ENCODE peak calls at places on chromosomes 2 and 18, in seven cellular contexts. One of them, this sample, is unnamed.

GRCh38 chr2:171294608-171295007 is 133.9 kb upstream of the TLK1 start:
- DNase-seq in NCI-H748 treated with DMSO at 0.1 percent for 48 hours: no peak
- DNase-seq in stimulated activated CD8-positive, alpha-beta memory T cell treated with anti-CD3 and anti-CD28 coated beads, Interleukin-7, amount 100 ng/mL, for 24 hours: no peak
- DNase-seq in CD8-positive, alpha-beta memory T cell: no peak
- DNase-seq in ureter: no peak
- DNase-seq in cardiac fibroblast: no peak
- DNase-seq in hypothalamus: no peak
- DNase-seq in this sample: no peak

GRCh38 chr2:28544069-28544346 is 48.1 kb downstream of the PLB1 start:
- DNase-seq in hypothalamus: no peak
- DNase-seq in cardiac fibroblast: no peak
- DNase-seq in CD8-positive, alpha-beta memory T cell: no peak
- DNase-seq in ureter: no peak
- DNase-seq in stimulated activated CD8-positive, alpha-beta memory T cell treated with anti-CD3 and anti-CD28 coated beads, Interleukin-7, amount 100 ng/mL, for 24 hours: no peak
- DNase-seq in NCI-H748 treated with DMSO at 0.1 percent for 48 hours: no peak
- DNase-seq in this sample: no peak

GRCh38 chr2:105556366-105556765 is 157.5 kb upstream of the FHL2 start:
- DNase-seq in cardiac fibroblast: no peak
- DNase-seq in ureter: no peak
- DNase-seq in NCI-H748 treated with DMSO at 0.1 percent for 48 hours: no peak
- DNase-seq in CD8-positive, alpha-beta memory T cell: no peak
- DNase-seq in stimulated activated CD8-positive, alpha-beta memory T cell treated with anti-CD3 and anti-CD28 coated beads, Interleukin-7, amount 100 ng/mL, for 24 hours: no peak
- DNase-seq in hypothalamus: no peak
- DNase-seq in this sample: no peak

GRCh38 chr2:108320326-108320932 is 31.7 kb downstream of the SULT1C2 start:
- DNase-seq in stimulated activated CD8-positive, alpha-beta memory T cell treated with anti-CD3 and anti-CD28 coated beads, Interleukin-7, amount 100 ng/mL, for 24 hours: no peak
- DNase-seq in NCI-H748 treated with DMSO at 0.1 percent for 48 hours: no peak
- DNase-seq in ureter: no peak
- DNase-seq in cardiac fibroblast: no peak
- DNase-seq in hypothalamus: no peak
- DNase-seq in CD8-positive, alpha-beta memory T cell: no peak
- DNase-seq in this sample: no peak

GRCh38 chr18:48539406-48540328 is 836 bp downstream of the CTIF start:
- DNase-seq in cardiac fibroblast: peak
- DNase-seq in hypothalamus: no peak
- DNase-seq in stimulated activated CD8-positive, alpha-beta memory T cell treated with anti-CD3 and anti-CD28 coated beads, Interleukin-7, amount 100 ng/mL, for 24 hours: no peak
- DNase-seq in ureter: peak
- DNase-seq in CD8-positive, alpha-beta memory T cell: peak
- DNase-seq in NCI-H748 treated with DMSO at 0.1 percent for 48 hours: peak
- DNase-seq in this sample: peak

GRCh38 chr2:213848631-213849030 is 562.2 kb upstream of the VWC2L start:
- DNase-seq in CD8-positive, alpha-beta memory T cell: no peak
- DNase-seq in ureter: no peak
- DNase-seq in NCI-H748 treated with DMSO at 0.1 percent for 48 hours: no peak
- DNase-seq in stimulated activated CD8-positive, alpha-beta memory T cell treated with anti-CD3 and anti-CD28 coated beads, Interleukin-7, amount 100 ng/mL, for 24 hours: no peak
- DNase-seq in hypothalamus: no peak
- DNase-seq in cardiac fibroblast: peak
- DNase-seq in this sample: no peak

GRCh38 chr2:174681983-174682577 is 82.2 kb downstream of the CHRNA1 start:
- DNase-seq in ureter: no peak
- DNase-seq in cardiac fibroblast: peak
- DNase-seq in CD8-positive, alpha-beta memory T cell: peak
- DNase-seq in NCI-H748 treated with DMSO at 0.1 percent for 48 hours: no peak
- DNase-seq in stimulated activated CD8-positive, alpha-beta memory T cell treated with anti-CD3 and anti-CD28 coated beads, Interleukin-7, amount 100 ng/mL, for 24 hours: peak
- DNase-seq in hypothalamus: peak
- DNase-seq in this sample: peak

GRCh38 chr2:98975611-98976010 is 39.6 kb upstream of the CRACDL start:
- DNase-seq in CD8-positive, alpha-beta memory T cell: no peak
- DNase-seq in NCI-H748 treated with DMSO at 0.1 percent for 48 hours: no peak
- DNase-seq in cardiac fibroblast: no peak
- DNase-seq in ureter: no peak
- DNase-seq in stimulated activated CD8-positive, alpha-beta memory T cell treated with anti-CD3 and anti-CD28 coated beads, Interleukin-7, amount 100 ng/mL, for 24 hours: no peak
- DNase-seq in hypothalamus: no peak
- DNase-seq in this sample: no peak

GRCh38 chr2:99285521-99285920 is 15.5 kb downstream of the LYG1 start:
- DNase-seq in ureter: no peak
- DNase-seq in hypothalamus: no peak
- DNase-seq in CD8-positive, alpha-beta memory T cell: no peak
- DNase-seq in cardiac fibroblast: no peak
- DNase-seq in stimulated activated CD8-positive, alpha-beta memory T cell treated with anti-CD3 and anti-CD28 coated beads, Interleukin-7, amount 100 ng/mL, for 24 hours: no peak
- DNase-seq in NCI-H748 treated with DMSO at 0.1 percent for 48 hours: no peak
- DNase-seq in this sample: no peak

GRCh38 chr2:20092901-20093235 is 41.4 kb upstream of the LAPTM4A start:
- DNase-seq in hypothalamus: no peak
- DNase-seq in ureter: no peak
- DNase-seq in cardiac fibroblast: no peak
- DNase-seq in stimulated activated CD8-positive, alpha-beta memory T cell treated with anti-CD3 and anti-CD28 coated beads, Interleukin-7, amount 100 ng/mL, for 24 hours: no peak
- DNase-seq in NCI-H748 treated with DMSO at 0.1 percent for 48 hours: no peak
- DNase-seq in CD8-positive, alpha-beta memory T cell: no peak
- DNase-seq in this sample: no peak

GRCh38 chr2:77479895-77480294 is 42.3 kb downstream of the LRRTM4 start:
- DNase-seq in NCI-H748 treated with DMSO at 0.1 percent for 48 hours: no peak
- DNase-seq in cardiac fibroblast: no peak
- DNase-seq in ureter: no peak
- DNase-seq in hypothalamus: no peak
- DNase-seq in CD8-positive, alpha-beta memory T cell: no peak
- DNase-seq in stimulated activated CD8-positive, alpha-beta memory T cell treated with anti-CD3 and anti-CD28 coated beads, Interleukin-7, amount 100 ng/mL, for 24 hours: no peak
- DNase-seq in this sample: no peak

GRCh38 chr2:234986866-234987720 is 35.3 kb downstream of the SH3BP4 start:
- DNase-seq in CD8-positive, alpha-beta memory T cell: no peak
- DNase-seq in cardiac fibroblast: no peak
- DNase-seq in stimulated activated CD8-positive, alpha-beta memory T cell treated with anti-CD3 and anti-CD28 coated beads, Interleukin-7, amount 100 ng/mL, for 24 hours: no peak
- DNase-seq in ureter: no peak
- DNase-seq in NCI-H748 treated with DMSO at 0.1 percent for 48 hours: no peak
- DNase-seq in hypothalamus: no peak
- DNase-seq in this sample: peak

GRCh38 chr2:145408980-145409379 is 889.1 kb upstream of the ZEB2 start:
- DNase-seq in cardiac fibroblast: no peak
- DNase-seq in ureter: no peak
- DNase-seq in CD8-positive, alpha-beta memory T cell: no peak
- DNase-seq in stimulated activated CD8-positive, alpha-beta memory T cell treated with anti-CD3 and anti-CD28 coated beads, Interleukin-7, amount 100 ng/mL, for 24 hours: no peak
- DNase-seq in NCI-H748 treated with DMSO at 0.1 percent for 48 hours: no peak
- DNase-seq in hypothalamus: no peak
- DNase-seq in this sample: no peak

GRCh38 chr18:74243127-74243526 is 48.6 kb downstream of the CYB5A start:
- DNase-seq in CD8-positive, alpha-beta memory T cell: no peak
- DNase-seq in ureter: no peak
- DNase-seq in cardiac fibroblast: no peak
- DNase-seq in NCI-H748 treated with DMSO at 0.1 percent for 48 hours: no peak
- DNase-seq in stimulated activated CD8-positive, alpha-beta memory T cell treated with anti-CD3 and anti-CD28 coated beads, Interleukin-7, amount 100 ng/mL, for 24 hours: no peak
- DNase-seq in hypothalamus: no peak
- DNase-seq in this sample: no peak

GRCh38 chr2:9102861-9103662 is 99.6 kb upstream of the MBOAT2 start:
- DNase-seq in ureter: peak
- DNase-seq in CD8-positive, alpha-beta memory T cell: no peak
- DNase-seq in cardiac fibroblast: no peak
- DNase-seq in hypothalamus: no peak
- DNase-seq in stimulated activated CD8-positive, alpha-beta memory T cell treated with anti-CD3 and anti-CD28 coated beads, Interleukin-7, amount 100 ng/mL, for 24 hours: no peak
- DNase-seq in NCI-H748 treated with DMSO at 0.1 percent for 48 hours: no peak
- DNase-seq in this sample: peak

GRCh38 chr2:64644240-64645013 is 9.3 kb downstream of the SERTAD2 start:
- DNase-seq in CD8-positive, alpha-beta memory T cell: peak
- DNase-seq in ureter: peak
- DNase-seq in hypothalamus: no peak
- DNase-seq in stimulated activated CD8-positive, alpha-beta memory T cell treated with anti-CD3 and anti-CD28 coated beads, Interleukin-7, amount 100 ng/mL, for 24 hours: no peak
- DNase-seq in cardiac fibroblast: peak
- DNase-seq in NCI-H748 treated with DMSO at 0.1 percent for 48 hours: peak
- DNase-seq in this sample: peak

GRCh38 chr2:157747695-157748370 is 119.2 kb upstream of the ACVR1C start:
- DNase-seq in NCI-H748 treated with DMSO at 0.1 percent for 48 hours: no peak
- DNase-seq in CD8-positive, alpha-beta memory T cell: no peak
- DNase-seq in ureter: no peak
- DNase-seq in hypothalamus: no peak
- DNase-seq in cardiac fibroblast: peak
- DNase-seq in stimulated activated CD8-positive, alpha-beta memory T cell treated with anti-CD3 and anti-CD28 coated beads, Interleukin-7, amount 100 ng/mL, for 24 hours: no peak
- DNase-seq in this sample: peak

GRCh38 chr2:119756837-119757236 is 2.9 kb upstream of the PTPN4 start:
- DNase-seq in stimulated activated CD8-positive, alpha-beta memory T cell treated with anti-CD3 and anti-CD28 coated beads, Interleukin-7, amount 100 ng/mL, for 24 hours: no peak
- DNase-seq in ureter: no peak
- DNase-seq in CD8-positive, alpha-beta memory T cell: no peak
- DNase-seq in NCI-H748 treated with DMSO at 0.1 percent for 48 hours: no peak
- DNase-seq in hypothalamus: peak
- DNase-seq in cardiac fibroblast: peak
- DNase-seq in this sample: peak

GRCh38 chr2:1731512-1731962 is 12.8 kb downstream of the PXDN start:
- DNase-seq in ureter: no peak
- DNase-seq in stimulated activated CD8-positive, alpha-beta memory T cell treated with anti-CD3 and anti-CD28 coated beads, Interleukin-7, amount 100 ng/mL, for 24 hours: no peak
- DNase-seq in NCI-H748 treated with DMSO at 0.1 percent for 48 hours: no peak
- DNase-seq in cardiac fibroblast: no peak
- DNase-seq in CD8-positive, alpha-beta memory T cell: no peak
- DNase-seq in hypothalamus: no peak
- DNase-seq in this sample: peak

GRCh38 chr2:69237070-69237670 is 149.9 kb downstream of the GFPT1 start:
- DNase-seq in hypothalamus: no peak
- DNase-seq in NCI-H748 treated with DMSO at 0.1 percent for 48 hours: no peak
- DNase-seq in stimulated activated CD8-positive, alpha-beta memory T cell treated with anti-CD3 and anti-CD28 coated beads, Interleukin-7, amount 100 ng/mL, for 24 hours: no peak
- DNase-seq in cardiac fibroblast: peak
- DNase-seq in ureter: no peak
- DNase-seq in CD8-positive, alpha-beta memory T cell: no peak
- DNase-seq in this sample: no peak

GRCh38 chr18:8556424-8556823 is 52.8 kb upstream of the RAB12 start:
- DNase-seq in CD8-positive, alpha-beta memory T cell: no peak
- DNase-seq in stimulated activated CD8-positive, alpha-beta memory T cell treated with anti-CD3 and anti-CD28 coated beads, Interleukin-7, amount 100 ng/mL, for 24 hours: no peak
- DNase-seq in NCI-H748 treated with DMSO at 0.1 percent for 48 hours: no peak
- DNase-seq in cardiac fibroblast: no peak
- DNase-seq in ureter: no peak
- DNase-seq in hypothalamus: no peak
- DNase-seq in this sample: no peak

GRCh38 chr18:79906706-79907105 is 44.7 kb downstream of the SLC66A2 start:
- DNase-seq in CD8-positive, alpha-beta memory T cell: no peak
- DNase-seq in cardiac fibroblast: no peak
- DNase-seq in NCI-H748 treated with DMSO at 0.1 percent for 48 hours: no peak
- DNase-seq in ureter: no peak
- DNase-seq in hypothalamus: no peak
- DNase-seq in stimulated activated CD8-positive, alpha-beta memory T cell treated with anti-CD3 and anti-CD28 coated beads, Interleukin-7, amount 100 ng/mL, for 24 hours: no peak
- DNase-seq in this sample: no peak

GRCh38 chr2:47198985-47199451 is 43.9 kb upstream of the STPG4 start:
- DNase-seq in cardiac fibroblast: peak
- DNase-seq in stimulated activated CD8-positive, alpha-beta memory T cell treated with anti-CD3 and anti-CD28 coated beads, Interleukin-7, amount 100 ng/mL, for 24 hours: no peak
- DNase-seq in ureter: no peak
- DNase-seq in NCI-H748 treated with DMSO at 0.1 percent for 48 hours: no peak
- DNase-seq in CD8-positive, alpha-beta memory T cell: no peak
- DNase-seq in hypothalamus: no peak
- DNase-seq in this sample: peak

GRCh38 chr2:25381502-25381901 is 39.8 kb upstream of the DNMT3A start:
- DNase-seq in ureter: no peak
- DNase-seq in NCI-H748 treated with DMSO at 0.1 percent for 48 hours: no peak
- DNase-seq in stimulated activated CD8-positive, alpha-beta memory T cell treated with anti-CD3 and anti-CD28 coated beads, Interleukin-7, amount 100 ng/mL, for 24 hours: no peak
- DNase-seq in hypothalamus: no peak
- DNase-seq in cardiac fibroblast: no peak
- DNase-seq in CD8-positive, alpha-beta memory T cell: no peak
- DNase-seq in this sample: no peak

GRCh38 chr18:34866739-34867138 is 156.6 kb downstream of the DTNA start:
- DNase-seq in CD8-positive, alpha-beta memory T cell: no peak
- DNase-seq in ureter: no peak
- DNase-seq in NCI-H748 treated with DMSO at 0.1 percent for 48 hours: no peak
- DNase-seq in cardiac fibroblast: peak
- DNase-seq in stimulated activated CD8-positive, alpha-beta memory T cell treated with anti-CD3 and anti-CD28 coated beads, Interleukin-7, amount 100 ng/mL, for 24 hours: no peak
- DNase-seq in hypothalamus: no peak
- DNase-seq in this sample: no peak

GRCh38 chr2:224838335-224838734 is 122.2 kb upstream of the CCDC195 start:
- DNase-seq in CD8-positive, alpha-beta memory T cell: no peak
- DNase-seq in hypothalamus: no peak
- DNase-seq in stimulated activated CD8-positive, alpha-beta memory T cell treated with anti-CD3 and anti-CD28 coated beads, Interleukin-7, amount 100 ng/mL, for 24 hours: no peak
- DNase-seq in ureter: no peak
- DNase-seq in NCI-H748 treated with DMSO at 0.1 percent for 48 hours: no peak
- DNase-seq in cardiac fibroblast: peak
- DNase-seq in this sample: no peak